ENCODE peak calls at places on chromosomes 7 and 10, in five cellular contexts. T is body of pancreas, E is uterus, H is GM06990, C is fibroblast of the aortic adventitia. M is an unnamed sample.

GRCh38 chr10:29370612-29371092 is 81.8 kb downstream of the LYZL1 start:
- DNase-seq in H (no peak), E (no peak), T (no peak), C (peak; percentile 40), M (no peak)

GRCh38 chr7:134996097-134996550 is 9.8 kb downstream of the AGBL3 start:
- DNase-seq in H (peak; percentile 66), C (peak; percentile 16), E (no peak), T (no peak), M (no peak)

GRCh38 chr7:64515330-64515729 is 47.5 kb downstream of the ZNF680 start:
- DNase-seq in T (no peak), H (no peak), E (no peak), C (no peak), M (no peak)

GRCh38 chr7:98985945-98986344 is 107.6 kb downstream of the TRRAP start:
- DNase-seq in E (no peak), H (no peak), T (no peak), C (no peak), M (no peak)

GRCh38 chr10:21293518-21294356 is 231.7 kb downstream of the SKIDA1 start:
- DNase-seq in E (no peak), C (peak; percentile 49), T (no peak), H (no peak), M (no peak)

GRCh38 chr10:69345890-69346474 is 67.7 kb downstream of the HK1 start:
- DNase-seq in T (no peak), E (no peak), C (no peak), H (no peak), M (no peak)

GRCh38 chr7:143205560-143206293 is 16.1 kb upstream of the TAS2R40 start:
- DNase-seq in H (no peak), T (peak; percentile 62), E (no peak), C (no peak), M (no peak)

GRCh38 chr7:95209276-95209675 is 115.1 kb downstream of the PON1 start:
- DNase-seq in E (no peak), T (no peak), C (no peak), H (no peak), M (no peak)

GRCh38 chr7:21898265-21898930 is 47.3 kb downstream of the CDCA7L start:
- DNase-seq in H (peak; percentile 37), T (peak; percentile 32), E (no peak), C (no peak), M (no peak)

GRCh38 chr7:23226841-23227450 is 19.6 kb upstream of the GPNMB start:
- DNase-seq in E (no peak), H (no peak), C (no peak), T (no peak), M (no peak)

GRCh38 chr10:6211341-6212265 is 8.9 kb downstream of the PFKFB3 start:
- DNase-seq in C (peak; percentile 72), T (no peak), H (no peak), E (peak; percentile 65), M (no peak)

GRCh38 chr7:37882086-37882485 is 33.7 kb downstream of the NME8 start:
- DNase-seq in E (no peak), T (no peak), C (no peak), H (no peak), M (no peak)

GRCh38 chr7:50954716-50955115 is 172.0 kb upstream of the GRB10 start:
- DNase-seq in E (no peak), T (no peak), C (no peak), H (no peak), M (no peak)

GRCh38 chr10:33152146-33152545 is 182.3 kb downstream of the NRP1 start:
- DNase-seq in H (no peak), T (no peak), E (peak; percentile 35), C (peak; percentile 86), M (no peak)

GRCh38 chr10:5390607-5391205 is 13.9 kb downstream of the TUBAL3 start:
- DNase-seq in E (no peak), H (no peak), C (no peak), T (no peak), M (no peak)

GRCh38 chr7:81527651-81528050 is 242.2 kb downstream of the HGF start:
- DNase-seq in H (no peak), T (no peak), E (no peak), C (no peak), M (no peak)

GRCh38 chr10:102668312-102669110 is 24.2 kb downstream of the TRIM8 start:
- DNase-seq in E (no peak), C (no peak), T (no peak), H (no peak), M (no peak)

GRCh38 chr10:10007972-10008371 is 1009.7 kb upstream of the CELF2 start:
- DNase-seq in H (peak; percentile 14), E (no peak), C (no peak), T (no peak), M (no peak)

GRCh38 chr7:88091988-88092675 is 127.7 kb downstream of the SRI start:
- DNase-seq in T (no peak), C (no peak), E (no peak), H (no peak), M (no peak)

GRCh38 chr10:96229568-96230030 is 41.8 kb downstream of the BLNK start:
- DNase-seq in H (peak; percentile 80), E (peak; percentile 42), C (peak; percentile 57), T (peak; percentile 85), M (peak; percentile 86)

GRCh38 chr10:42992957-42993390 is 83.9 kb upstream of the RET start:
- DNase-seq in E (no peak), T (no peak), H (no peak), C (no peak), M (no peak)

GRCh38 chr10:13722747-13723657 is 136.2 kb downstream of the PRPF18 start:
- DNase-seq in E (no peak), C (peak; percentile 45), H (no peak), T (no peak), M (no peak)

GRCh38 chr10:114387784-114388183 is 16.5 kb downstream of the AFAP1L2 start:
- DNase-seq in C (no peak), E (no peak), T (no peak), H (no peak), M (no peak)

GRCh38 chr7:48481235-48481634 is 310.0 kb downstream of the ABCA13 start:
- DNase-seq in C (no peak), H (no peak), T (no peak), E (no peak), M (no peak)

GRCh38 chr7:131077735-131078134 is 249.9 kb upstream of the MKLN1 start:
- DNase-seq in T (no peak), C (no peak), H (no peak), E (no peak), M (no peak)

GRCh38 chr10:42149722-42150427 is 488.5 kb downstream of the ZNF33B start:
- DNase-seq in E (no peak), C (no peak), H (no peak), T (no peak), M (no peak)

GRCh38 chr7:28311670-28312069 is 100.6 kb upstream of the CREB5 start:
- DNase-seq in T (no peak), H (no peak), E (no peak), C (no peak), M (no peak)

GRCh38 chr10:30070001-30070759 is 10.8 kb upstream of the JCAD start:
- DNase-seq in T (no peak), H (no peak), E (no peak), C (peak; percentile 55), M (no peak)

GRCh38 chr7:84188811-84189405 is 5.7 kb downstream of the SEMA3A start:
- DNase-seq in C (peak; percentile 65), H (no peak), E (no peak), T (no peak), M (no peak)

GRCh38 chr7:84187087-84187805 is 7.3 kb downstream of the SEMA3A start:
- DNase-seq in C (peak; percentile 66), T (no peak), H (no peak), E (no peak), M (no peak)

GRCh38 chr7:84190016-84190705 is 4.4 kb downstream of the SEMA3A start:
- DNase-seq in T (no peak), H (no peak), C (peak; percentile 60), E (no peak), M (no peak)

GRCh38 chr7:84191261-84191660 is 3.3 kb downstream of the SEMA3A start:
- DNase-seq in E (no peak), T (no peak), C (peak; percentile 44), H (no peak), M (no peak)

GRCh38 chr7:84187813-84188212 is 6.8 kb downstream of the SEMA3A start:
- DNase-seq in E (no peak), C (no peak), H (no peak), T (no peak), M (no peak)
- H3K4me3 ChIP-seq in E (no peak overlapping the region), C (no peak overlapping the region), H (no peak overlapping the region), T (no peak overlapping the region), M (no peak overlapping the region)

GRCh38 chr7:150322114-150322832 is 882 bp upstream of the LRRC61 start:
- DNase-seq in H (no peak), C (no peak), T (peak; percentile 49), E (no peak), M (no peak)
- H3K4me3 ChIP-seq in H (peak overlapping the region; percentile 79), C (no peak overlapping the region), T (peak overlapping the region; percentile 52), E (peak overlapping the region; percentile 50), M (peak overlapping the region; percentile 46)

GRCh38 chr10:124591123-124591495 is 129.5 kb downstream of the LHPP start:
- DNase-seq in E (no peak), H (no peak), C (no peak), T (no peak), M (no peak)

GRCh38 chr10:124592101-124592500 is 130.5 kb downstream of the LHPP start:
- DNase-seq in C (no peak), E (no peak), H (no peak), T (no peak), M (no peak)

GRCh38 chr10:124589491-124590006 is 127.9 kb downstream of the LHPP start:
- DNase-seq in T (peak; percentile 70), E (no peak), C (peak; percentile 13), H (peak; percentile 8), M (peak; percentile 42)

GRCh38 chr10:124588736-124589451 is 127.3 kb downstream of the LHPP start:
- DNase-seq in T (peak; percentile 43), E (peak; percentile 67), C (peak; percentile 60), H (no peak), M (peak; percentile 57)

DNA sequence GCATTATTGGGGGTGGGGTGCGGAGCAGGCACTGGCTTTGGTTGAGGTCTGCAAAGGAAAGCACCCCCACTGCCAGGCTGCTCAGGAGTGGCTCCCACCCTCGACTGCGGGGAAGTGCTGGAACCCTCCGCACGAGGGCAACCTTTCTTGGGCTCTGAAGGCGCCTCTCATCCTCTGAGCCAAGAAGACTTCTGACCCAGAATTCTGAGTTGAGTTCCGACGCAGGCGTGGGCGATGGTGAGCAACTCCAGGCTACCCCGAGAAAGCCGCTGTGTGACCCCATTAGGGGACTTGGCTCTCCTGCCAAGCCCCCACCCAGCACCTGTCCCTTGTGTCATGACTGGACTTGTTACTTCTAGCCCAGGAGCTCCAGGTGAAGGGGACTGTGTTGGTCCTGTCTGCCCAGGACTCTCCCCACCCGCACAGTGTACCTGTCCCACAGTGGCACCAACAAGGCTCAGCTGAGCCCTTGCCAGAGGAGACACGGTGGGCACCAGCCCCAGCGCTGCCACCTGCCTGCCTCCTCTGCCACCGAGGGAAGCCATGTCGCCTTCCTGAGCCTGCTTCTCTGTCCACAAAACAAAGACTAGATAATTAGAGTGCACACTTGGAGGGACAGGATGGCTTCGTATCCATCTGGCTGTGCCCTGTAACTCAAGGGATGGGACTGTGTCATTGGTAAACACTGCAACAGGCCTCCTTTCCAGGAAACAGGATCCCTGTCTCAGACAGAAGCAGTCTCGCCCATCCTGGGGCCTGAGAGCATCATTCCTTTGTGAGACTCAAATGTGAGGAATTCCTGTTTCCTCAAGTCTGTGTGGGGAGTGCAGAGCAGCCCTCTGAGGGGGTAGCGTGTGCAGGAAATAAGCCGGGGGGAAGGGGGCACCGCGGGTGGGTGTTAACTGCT is 128.8 kb downstream of the LHPP start:
- DNase-seq in H (no peak), C (no peak), T (no peak), E (no peak), M (no peak)
- H3K4me3 ChIP-seq in H (no peak overlapping the region), C (no peak overlapping the region), T (no peak overlapping the region), E (no peak overlapping the region), M (no peak overlapping the region)

GRCh38 chr10:58641095-58641531 is 128.4 kb downstream of the BICC1 start:
- DNase-seq in H (no peak), C (peak; percentile 99), E (no peak), T (peak; percentile 12), M (no peak)
- H3K4me3 ChIP-seq in H (no peak overlapping the region), C (no peak overlapping the region), E (no peak overlapping the region), T (no peak overlapping the region), M (no peak overlapping the region)